ENCODE peak calls at places on chromosomes 2 and 18, in six cellular contexts. Z is DMS153; O is ovary; S is naive thymus-derived CD8-positive, alpha-beta T cell; R is HT-29; B is NCI-H1092 treated with DMSO at 0.1 percent for 48 hours. J is an unnamed sample.

GRCh38 chr2:71551631-71551915 is 98.2 kb downstream of the DYSF start:
- DNase-seq in O (no peak), S (no peak), Z (no peak), B (no peak), R (no peak), J (no peak)

GRCh38 chr18:52422985-52423601 is 83.1 kb downstream of the DCC start:
- DNase-seq in S (no peak), Z (peak), R (peak), O (no peak), B (peak), J (peak)

GRCh38 chr2:1052671-1053270 is 102.1 kb downstream of the SNTG2 start:
- DNase-seq in O (no peak), R (no peak), B (peak), S (no peak), Z (no peak), J (no peak)

GRCh38 chr2:69493268-69493667 is 56.0 kb upstream of the NFU1 start:
- DNase-seq in B (peak), Z (peak), R (peak), O (no peak), S (no peak), J (no peak)

GRCh38 chr2:186599186-186599778 is 9.4 kb downstream of the ITGAV start:
- DNase-seq in R (no peak), S (no peak), O (no peak), Z (no peak), B (no peak), J (no peak)

GRCh38 chr2:32484907-32485306 is 128.1 kb downstream of the BIRC6 start:
- DNase-seq in O (no peak), R (peak), S (no peak), Z (no peak), B (no peak), J (no peak)

GRCh38 chr2:44975571-44976450 is 33.4 kb downstream of the SIX2 start:
- DNase-seq in S (no peak), Z (no peak), O (no peak), B (no peak), R (no peak), J (no peak)

GRCh38 chr2:239300871-239301742 is 99.7 kb downstream of the HDAC4 start:
- DNase-seq in Z (no peak), B (no peak), S (no peak), R (no peak), O (peak), J (no peak)

GRCh38 chr2:218400167-218400929 is 680 bp downstream of the CTDSP1 start:
- DNase-seq in B (no peak), O (peak), S (peak), R (peak), Z (no peak), J (no peak)